ENCODE peak calls at places on chromosomes 2 and 18, in seven cellular contexts. K is H1, O is GM23338, N is HCT116, V is SK-N-SH, Q is HepG2, H is prostate gland. M is an unnamed sample. For H3K4me1, the result is how much of the 10 kb centered on the place peaks cover.

GRCh38 chr18:58297198-58297597 is 253.2 kb downstream of the NEDD4L start:
- DNase-seq in V (no peak), N (no peak), O (no peak), Q (no peak), H (no peak), K (no peak), M (no peak)

GRCh38 chr2:35421485-35421884 is 934.1 kb upstream of the CRIM1 start:
- DNase-seq in Q (no peak), N (no peak), O (no peak), K (no peak), V (no peak), H (no peak), M (no peak)

GRCh38 chr2:152464853-152465470 is 130.0 kb downstream of the FMNL2 start:
- DNase-seq in O (no peak), K (no peak), Q (no peak), N (no peak), V (no peak), H (no peak), M (no peak)

GRCh38 chr2:34747643-34748042 is 1148.5 kb upstream of the FAM98A start:
- DNase-seq in H (no peak), N (no peak), V (no peak), Q (no peak), K (no peak), O (no peak), M (no peak)

GRCh38 chr2:25618676-25619075 is 54.7 kb downstream of the DTNB start:
- DNase-seq in O (no peak), N (peak), Q (peak), H (peak), V (no peak), K (no peak), M (no peak)

GRCh38 chr2:24930768-24931167 is 10.7 kb upstream of the ADCY3 start:
- DNase-seq in V (no peak), K (no peak), O (peak), Q (no peak), N (no peak), H (no peak), M (no peak)

GRCh38 chr2:72917138-72917874 is at the start of gene EMX1:
- DNase-seq in Q (peak), K (peak), O (peak), V (peak), H (peak), N (peak), M (no peak)

GRCh38 chr18:77009675-77010074 is 122.9 kb downstream of the MBP start:
- DNase-seq in O (no peak), Q (no peak), V (no peak), H (no peak), K (no peak), N (no peak), M (no peak)

GRCh38 chr2:31066594-31066993 is 71.6 kb downstream of the GALNT14 start:
- DNase-seq in V (no peak), K (no peak), O (no peak), H (no peak), N (no peak), Q (no peak), M (no peak)

GRCh38 chr2:199596549-199596948 is 138.8 kb upstream of the SATB2 start:
- DNase-seq in N (peak), K (no peak), O (peak), H (no peak), Q (peak), V (no peak), M (no peak)

GRCh38 chr2:232877940-232878511 is 8.0 kb downstream of the SNORC start:
- DNase-seq in K (no peak), H (no peak), V (peak), O (no peak), N (no peak), Q (no peak), M (peak)

GRCh38 chr2:41950440-41950960 is 97.3 kb upstream of the PKDCC start:
- DNase-seq in N (no peak), O (peak), Q (no peak), K (no peak), H (no peak), V (no peak), M (no peak)

GRCh38 chr2:28697602-28698149 is 54.0 kb upstream of the PPP1CB start:
- DNase-seq in Q (no peak), N (no peak), K (no peak), O (no peak), H (no peak), V (no peak), M (no peak)

GRCh38 chr2:233183869-233184418 is 67.5 kb upstream of the ATG16L1 start:
- DNase-seq in N (no peak), Q (peak), O (no peak), V (no peak), K (no peak), H (no peak), M (no peak)

GRCh38 chr2:231299267-231299666 is 96.2 kb upstream of the B3GNT7 start:
- DNase-seq in Q (no peak), H (no peak), N (no peak), O (no peak), V (no peak), K (no peak), M (no peak)

GRCh38 chr2:159882069-159882468 is 84.1 kb upstream of the CD302 start:
- DNase-seq in Q (no peak), O (no peak), N (no peak), H (no peak), V (peak), K (no peak), M (no peak)

GRCh38 chr2:240990726-240991377 is 7.6 kb upstream of the SNED1 start:
- DNase-seq in N (no peak), Q (no peak), K (peak), V (no peak), H (no peak), O (no peak), M (peak)

GRCh38 chr2:2546046-2546445 is 215.0 kb upstream of the MYT1L start:
- DNase-seq in N (no peak), H (no peak), O (no peak), Q (no peak), K (no peak), V (no peak), M (no peak)

GRCh38 chr18:3251249-3251962 is 3.8 kb downstream of the MYL12A start:
- DNase-seq in N (no peak), O (no peak), V (no peak), Q (no peak), H (no peak), K (no peak), M (no peak)
- TF ChIP-seq POLR2AphosphoS5 in N (no peak), O (no peak), V (no peak), Q (no peak), H (no peak), K (peak), M (no peak)

DNA sequence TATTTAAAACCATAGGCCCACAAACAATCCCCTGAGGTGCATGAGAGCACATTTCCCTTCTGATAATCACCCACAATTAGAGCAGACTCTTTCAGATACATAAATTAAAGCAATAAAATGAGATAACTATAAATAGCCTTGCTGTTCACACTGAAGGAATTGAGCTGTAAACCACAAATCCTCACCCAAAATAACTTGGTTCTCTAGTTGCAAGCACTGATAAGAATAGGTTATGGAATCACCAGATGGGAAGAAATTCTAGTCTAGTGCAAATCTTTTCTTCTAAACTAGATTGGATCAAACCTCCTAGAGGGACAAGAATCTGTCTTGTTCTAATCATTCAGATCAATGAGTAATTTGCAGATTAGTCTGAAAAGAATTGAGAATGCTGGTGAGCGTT is 64.6 kb downstream of the NAB1 start:
- DNase-seq in N (no peak), K (no peak), V (no peak), H (no peak), O (no peak), Q (no peak), M (no peak)
- H3K4me1 ChIP-seq in N (under half), K (under half), V (under half), H (under half), O (under half), Q (under half), M (under half)

DNA sequence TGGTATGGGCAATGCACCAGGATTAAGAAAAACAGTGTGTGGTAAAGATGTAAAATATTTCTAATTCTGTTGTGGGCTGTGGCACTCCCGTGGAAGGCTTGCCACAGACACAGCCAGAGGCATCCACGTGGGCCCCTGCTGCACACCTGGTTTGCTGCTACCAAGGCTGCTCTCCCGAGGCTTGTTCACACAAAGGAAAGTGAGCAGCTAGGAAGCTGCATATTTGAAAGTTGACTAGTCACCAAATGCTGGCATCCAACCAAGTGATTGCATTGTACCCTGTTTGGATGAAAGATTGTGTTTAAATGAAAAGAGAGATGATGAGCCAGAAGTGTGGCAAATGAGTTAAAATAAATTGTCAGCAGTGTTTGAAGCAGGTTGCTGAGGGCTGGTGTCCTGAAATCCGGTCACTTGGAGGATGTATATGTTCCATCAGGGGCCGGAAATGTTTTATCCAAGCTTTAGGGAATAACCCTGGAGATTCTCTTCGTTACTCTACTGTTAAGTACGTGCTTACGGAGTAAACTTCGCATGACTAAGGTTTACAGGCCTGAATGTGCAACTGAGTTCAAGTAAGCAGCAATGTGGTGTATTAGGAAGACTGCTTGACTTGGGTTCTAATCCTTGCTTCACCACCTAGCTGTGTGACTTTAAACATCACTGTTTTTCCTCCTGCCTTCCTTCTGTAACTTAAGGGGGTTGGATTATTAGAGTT is 86.1 kb downstream of the MSH2 start:
- DNase-seq in H (no peak), N (peak), V (no peak), Q (peak), K (no peak), O (peak), M (no peak)
- TF ChIP-seq POLR2AphosphoS5 in H (no peak), N (no peak), V (peak), Q (no peak), K (no peak), O (peak), M (no peak)

DNA sequence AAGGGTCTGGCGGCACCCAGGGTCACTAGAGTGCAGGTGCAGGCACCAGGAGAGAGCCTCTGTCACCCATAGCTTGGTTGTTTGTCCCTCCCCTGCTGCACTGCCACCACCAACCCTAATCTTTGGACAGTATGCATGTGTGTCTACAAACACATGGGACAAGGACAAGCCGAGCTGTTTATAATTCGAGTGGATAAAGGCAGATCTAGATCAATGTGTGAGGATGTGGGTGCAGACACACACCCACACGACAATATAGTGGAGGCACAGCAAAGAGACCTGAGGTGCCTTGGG is 199.2 kb downstream of the TNS1 start:
- DNase-seq in K (no peak), N (no peak), Q (no peak), O (no peak), H (no peak), V (no peak), M (no peak)
- H3K4me1 ChIP-seq in K (under half), N (under half), Q (under half), O (under half), H (under half), V (under half), M (under half)

DNA sequence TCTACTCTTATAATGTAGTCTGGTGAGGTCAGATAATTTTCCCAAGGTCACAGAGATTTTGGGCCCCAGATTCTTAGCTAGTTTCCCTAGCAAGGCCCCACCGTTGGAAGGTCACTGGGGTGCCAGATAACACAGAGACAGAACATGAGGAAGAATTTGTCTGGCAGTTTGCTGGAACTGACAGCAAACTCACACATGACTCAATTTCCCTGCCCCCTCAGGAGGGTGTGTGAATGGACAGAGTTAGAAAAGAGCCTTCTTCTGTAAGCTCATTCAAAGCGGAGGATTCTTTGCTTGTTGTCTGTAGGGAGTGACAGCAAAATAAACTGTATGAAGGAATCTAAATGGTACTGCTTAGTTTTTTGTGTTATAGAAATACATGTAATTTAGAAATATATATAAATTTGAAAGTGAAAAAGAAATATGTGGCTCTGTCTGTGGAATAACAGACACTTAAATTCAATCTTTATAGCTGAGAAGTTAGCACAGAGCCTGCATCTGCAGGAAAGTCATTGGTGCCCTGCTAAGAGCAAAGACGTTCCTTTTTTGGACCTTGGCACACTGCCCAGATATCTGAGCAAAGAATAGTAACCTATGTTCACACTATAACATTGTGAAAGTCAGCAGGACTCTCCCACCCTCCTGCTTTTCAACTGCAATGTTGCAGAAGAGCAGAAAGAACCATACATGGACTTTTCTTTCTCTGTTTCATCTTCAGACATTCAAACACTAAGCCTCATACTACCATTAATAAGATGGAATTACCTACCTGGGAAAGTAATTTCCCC is 2.1 kb downstream of the MDH1 start:
- DNase-seq in K (no peak), N (no peak), Q (peak), V (no peak), H (peak), O (no peak), M (peak)
- TF ChIP-seq POLR2AphosphoS5 in K (no peak), N (no peak), Q (no peak), V (no peak), H (no peak), O (no peak), M (no peak)